ENCODE peak calls at places on chromosomes 12 and 14, in five cellular contexts. I is CD8-positive, alpha-beta T cell; P is right cardiac atrium; V is CD8-positive, alpha-beta memory T cell; X is PC-9. H is an unnamed sample.
A peak's percentile ranks its signal among the peaks of the same experiment; 100 is the strongest.

GRCh38 chr12:108442077-108442476 is 73.0 kb upstream of the FICD start:
- DNase-seq in I (no peak), P (no peak), V (no peak), X (no peak), H (no peak)

GRCh38 chr14:28542040-28542439 is 224.5 kb upstream of the FOXG1 start:
- DNase-seq in I (no peak), P (no peak), V (no peak), X (no peak), H (no peak)

GRCh38 chr14:67423424-67423823 is 11.5 kb upstream of the PLEK2 start:
- DNase-seq in I (no peak), P (no peak), V (no peak), X (no peak), H (no peak)

GRCh38 chr12:85568395-85569103 is 267.7 kb downstream of the RASSF9 start:
- DNase-seq in I (no peak), P (no peak), V (no peak), X (no peak), H (no peak)

GRCh38 chr14:97723321-97723720 is 926.1 kb downstream of the VRK1 start:
- DNase-seq in I (no peak), P (no peak), V (no peak), X (no peak), H (no peak)

GRCh38 chr12:55736780-55737580 is 5.9 kb upstream of the GDF11 start:
- DNase-seq in I (peak; percentile 41), P (peak; percentile 64), V (no peak), X (peak; percentile 70), H (peak; percentile 86)

GRCh38 chr12:85531345-85531744 is 251.3 kb downstream of the ALX1 start:
- DNase-seq in I (no peak), P (no peak), V (no peak), X (no peak), H (no peak)

GRCh38 chr12:93989913-93990312 is 158.5 kb upstream of the PLXNC1 start:
- DNase-seq in I (no peak), P (no peak), V (no peak), X (no peak), H (no peak)

GRCh38 chr14:104355949-104356737 is 217.8 kb downstream of the KIF26A start:
- DNase-seq in I (no peak), P (no peak), V (no peak), X (no peak), H (no peak)

GRCh38 chr14:24921903-24922302 is 128.0 kb downstream of the STXBP6 start:
- DNase-seq in I (no peak), P (no peak), V (no peak), X (no peak), H (no peak)

GRCh38 chr14:29926701-29927595 is 699 bp downstream of the PRKD1 start:
- DNase-seq in I (no peak), P (peak; percentile 58), V (no peak), X (peak; percentile 6), H (no peak)

GRCh38 chr14:101954501-101954900 is 9.9 kb upstream of the DYNC1H1 start:
- DNase-seq in I (no peak), P (no peak), V (no peak), X (no peak), H (no peak)

GRCh38 chr12:5078423-5078822 is 34.7 kb downstream of the KCNA5 start:
- DNase-seq in I (no peak), P (peak; percentile 82), V (no peak), X (no peak), H (no peak)

GRCh38 chr12:120688527-120689071 is 1.6 kb downstream of the MLEC start:
- DNase-seq in I (no peak), P (no peak), V (no peak), X (no peak), H (no peak)

GRCh38 chr12:43370299-43370698 is 181.7 kb downstream of the ADAMTS20 start:
- DNase-seq in I (no peak), P (no peak), V (no peak), X (no peak), H (no peak)

GRCh38 chr12:63752283-63752682 is 27.4 kb upstream of the RXYLT1 start:
- DNase-seq in I (no peak), P (no peak), V (no peak), X (no peak), H (no peak)

GRCh38 chr12:122402264-122402663 is 20.2 kb downstream of the CLIP1 start:
- DNase-seq in I (no peak), P (no peak), V (no peak), X (no peak), H (peak; percentile 31)

DNA sequence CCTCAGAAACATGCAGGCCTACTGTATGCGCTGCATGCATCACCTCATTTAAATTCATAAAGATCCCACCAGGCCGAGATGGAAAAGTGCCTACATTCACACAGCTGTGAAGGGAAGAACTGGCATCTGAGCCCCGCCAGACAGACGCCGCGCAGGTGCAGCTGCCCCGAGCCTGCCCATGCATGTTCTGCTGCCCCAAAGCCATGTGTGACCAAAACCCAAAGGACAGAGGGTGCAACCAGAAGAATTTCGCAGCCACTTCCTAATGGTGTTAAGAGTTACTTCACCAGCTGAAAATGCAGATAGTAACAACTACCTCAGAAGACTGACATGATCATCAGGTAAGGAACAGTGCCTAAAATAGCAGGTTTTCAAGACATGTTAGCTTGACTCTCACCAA is 13.5 kb upstream of the KRT8 start:
- DNase-seq in I (no peak), P (no peak), V (no peak), X (no peak), H (no peak)
- H3K4me1 ChIP-seq in I (no peaks in the 10 kb centered on the region), P (no peaks in the 10 kb centered on the region), V (no peaks in the 10 kb centered on the region), X (peaks cover 29% of the 10 kb centered on the region), H (no peaks in the 10 kb centered on the region)

GRCh38 chr14:93046696-93047050 is 69.1 kb downstream of the ITPK1 start:
- DNase-seq in I (no peak), P (no peak), V (no peak), X (no peak), H (no peak)

GRCh38 chr14:93048843-93049242 is 66.9 kb downstream of the ITPK1 start:
- DNase-seq in I (no peak), P (no peak), V (no peak), X (no peak), H (no peak)

GRCh38 chr14:93047661-93048060 is 68.1 kb downstream of the ITPK1 start:
- DNase-seq in I (no peak), P (no peak), V (no peak), X (no peak), H (no peak)

GRCh38 chr14:93045965-93046695 is 69.6 kb downstream of the ITPK1 start:
- DNase-seq in I (no peak), P (no peak), V (no peak), X (peak; percentile 71), H (no peak)

DNA sequence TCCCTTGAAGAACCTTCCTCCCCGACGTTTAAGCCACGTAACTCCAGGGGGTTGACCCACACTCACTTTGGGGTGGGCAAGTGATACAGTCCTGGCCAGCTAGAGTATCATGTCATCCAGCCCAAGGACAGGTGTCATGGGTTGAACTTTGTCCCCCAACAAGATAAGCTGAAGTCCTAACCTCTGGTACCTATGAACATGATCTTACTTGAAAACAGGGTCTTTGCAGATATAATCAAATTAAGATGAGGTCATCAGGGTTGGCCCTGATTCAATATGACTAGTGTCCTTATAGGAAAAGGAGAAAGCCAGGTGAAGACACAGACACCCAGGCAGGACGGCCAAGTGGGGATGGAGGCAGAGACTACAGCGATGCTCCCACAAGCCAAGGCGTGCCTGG is 68.5 kb downstream of the ITPK1 start:
- DNase-seq in I (no peak), P (no peak), V (no peak), X (no peak), H (no peak)
- H3K4me1 ChIP-seq in I (peaks cover 31% of the 10 kb centered on the region), P (peaks cover 30% of the 10 kb centered on the region), V (peaks cover 5% of the 10 kb centered on the region), X (peaks cover 82% of the 10 kb centered on the region), H (no peaks in the 10 kb centered on the region)

GRCh38 chr12:53185582-53186153 is 4.9 kb upstream of the CSAD start:
- DNase-seq in I (no peak), P (no peak), V (no peak), X (no peak), H (no peak)

GRCh38 chr12:53187145-53187899 is 6.6 kb upstream of the CSAD start:
- DNase-seq in I (no peak), P (no peak), V (no peak), X (no peak), H (no peak)

GRCh38 chr12:53182836-53183235 is 2.1 kb upstream of the CSAD start:
- DNase-seq in I (no peak), P (no peak), V (no peak), X (no peak), H (no peak)

GRCh38 chr12:53186745-53187144 is 6.0 kb upstream of the CSAD start:
- DNase-seq in I (no peak), P (no peak), V (no peak), X (no peak), H (no peak)

GRCh38 chr12:53184828-53185227 is 4.1 kb upstream of the CSAD start:
- DNase-seq in I (no peak), P (no peak), V (no peak), X (no peak), H (no peak)
- H3K4me1 ChIP-seq in I (peaks cover 45% of the 10 kb centered on the region), P (peaks cover 10% of the 10 kb centered on the region), V (peaks cover 37% of the 10 kb centered on the region), X (peaks cover 18% of the 10 kb centered on the region), H (peaks cover 24% of the 10 kb centered on the region)

DNA sequence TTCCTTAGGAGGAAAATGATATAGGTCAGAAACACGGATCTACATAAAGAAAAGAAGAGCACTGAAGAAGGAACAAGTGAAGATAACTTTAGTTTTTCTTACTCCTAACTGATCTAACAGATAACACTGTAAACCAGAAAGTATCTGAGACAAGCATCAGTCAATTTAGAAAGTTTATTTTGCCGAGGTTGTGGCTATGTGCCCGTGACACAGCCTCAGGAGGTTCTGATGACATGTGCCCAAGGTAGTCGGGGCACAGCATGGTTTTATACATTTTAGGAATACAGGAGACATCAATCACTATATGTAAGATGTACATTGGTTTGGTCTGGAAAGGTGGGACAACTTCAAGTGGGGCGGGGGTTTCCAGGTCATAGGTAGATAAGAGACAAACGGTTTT is 23.0 kb downstream of the SAMD15 start:
- DNase-seq in I (no peak), P (no peak), V (no peak), X (no peak), H (peak; percentile 36)
- H3K4me1 ChIP-seq in I (no peaks in the 10 kb centered on the region), P (no peaks in the 10 kb centered on the region), V (no peaks in the 10 kb centered on the region), X (no peaks in the 10 kb centered on the region), H (no peaks in the 10 kb centered on the region)

DNA sequence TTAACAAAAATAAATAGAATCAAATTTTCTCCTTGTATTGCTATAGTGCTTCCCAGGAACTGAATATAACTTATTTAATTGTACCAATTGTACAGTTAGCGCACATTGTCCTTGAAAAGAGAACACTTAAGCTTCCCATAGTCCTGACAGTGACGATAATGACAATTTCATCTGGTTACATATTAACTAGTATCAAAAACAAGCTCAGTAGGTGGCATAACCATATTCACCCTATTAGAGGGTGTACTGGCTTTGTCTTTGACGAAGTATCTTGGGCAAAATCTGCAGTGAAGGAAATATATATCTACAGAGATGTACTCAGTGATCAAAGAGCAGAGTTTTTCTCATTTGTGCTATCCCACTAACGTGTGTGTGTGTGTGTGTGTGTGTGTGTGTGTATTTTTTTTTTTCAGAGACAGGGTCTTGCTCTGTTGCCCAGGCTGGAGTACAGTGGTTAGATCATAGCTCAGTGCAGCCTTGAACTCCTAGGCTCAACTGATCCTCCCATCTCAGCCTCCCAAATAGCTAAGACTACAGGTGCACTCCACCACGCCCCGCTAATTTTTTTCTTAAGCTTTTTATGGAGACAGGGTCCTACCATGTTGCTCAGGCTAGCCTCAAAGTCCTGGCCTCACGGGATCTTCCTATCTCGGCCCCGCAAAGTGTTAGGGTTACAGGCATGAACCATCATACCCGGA is 4.9 kb upstream of the A2M start:
- DNase-seq in I (no peak), P (no peak), V (no peak), X (no peak), H (no peak)
- H3K4me1 ChIP-seq in I (no peaks in the 10 kb centered on the region), P (peaks cover 5% of the 10 kb centered on the region), V (peaks cover 7% of the 10 kb centered on the region), X (no peaks in the 10 kb centered on the region), H (no peaks in the 10 kb centered on the region)

GRCh38 chr14:60257862-60258261 is 8.8 kb downstream of the PPM1A start:
- DNase-seq in I (no peak), P (no peak), V (no peak), X (no peak), H (no peak)
- H3K4me1 ChIP-seq in I (peaks cover 9% of the 10 kb centered on the region), P (peaks cover 2% of the 10 kb centered on the region), V (peaks cover 4% of the 10 kb centered on the region), X (no peaks in the 10 kb centered on the region), H (peaks cover 21% of the 10 kb centered on the region)